ENCODE peak calls at places on chromosomes 7 and 10, in five cellular contexts. B, F, X, Q and G are unnamed samples.

GRCh38 chr10:46018453-46019169 is 11.8 kb downstream of the NCOA4 start:
- DNase-seq in B (no peak), F (no peak), X (no peak), Q (no peak), G (no peak)

GRCh38 chr10:114768394-114768786 is 53.2 kb upstream of the FHIP2A start:
- DNase-seq in B (no peak), F (no peak), X (no peak), Q (no peak), G (no peak)

GRCh38 chr7:87499494-87499893 is 24.0 kb upstream of the ABCB4 start:
- DNase-seq in B (no peak), F (no peak), X (no peak), Q (no peak), G (no peak)

GRCh38 chr7:117019786-117020604 is 66.7 kb downstream of the ST7 start:
- DNase-seq in B (peak; percentile 50), F (peak; percentile 74), X (no peak), Q (peak; percentile 55), G (peak; percentile 17)

GRCh38 chr7:33262476-33262875 is 133.1 kb downstream of the BBS9 start:
- DNase-seq in B (no peak), F (no peak), X (no peak), Q (no peak), G (no peak)

GRCh38 chr7:155974186-155974897 is 162.1 kb upstream of the SHH start:
- DNase-seq in B (no peak), F (peak; percentile 50), X (no peak), Q (peak; percentile 28), G (no peak)

GRCh38 chr7:55065079-55065478 is 46.3 kb downstream of the EGFR start:
- DNase-seq in B (no peak), F (no peak), X (no peak), Q (peak; percentile 89), G (no peak)

GRCh38 chr7:144027974-144028373 is 20.8 kb upstream of the OR2A5 start:
- DNase-seq in B (no peak), F (no peak), X (no peak), Q (no peak), G (no peak)

GRCh38 chr10:32961892-32962369 is 3.9 kb upstream of the ITGB1 start:
- DNase-seq in B (no peak), F (no peak), X (no peak), Q (no peak), G (no peak)

GRCh38 chr7:41189866-41190265 is 513.0 kb downstream of the INHBA start:
- DNase-seq in B (no peak), F (no peak), X (no peak), Q (peak; percentile 79), G (no peak)

GRCh38 chr10:19290770-19291169 is 242.2 kb downstream of the MALRD1 start:
- DNase-seq in B (no peak), F (no peak), X (no peak), Q (no peak), G (no peak)

GRCh38 chr10:128499486-128499885 is 373.3 kb upstream of the MKI67 start:
- DNase-seq in B (no peak), F (no peak), X (no peak), Q (no peak), G (no peak)

GRCh38 chr7:130107949-130108674 is 37.8 kb downstream of the KLHDC10 start:
- DNase-seq in B (no peak), F (no peak), X (no peak), Q (no peak), G (no peak)

GRCh38 chr10:69914373-69915268 is 112.9 kb downstream of the COL13A1 start:
- DNase-seq in B (peak; percentile 77), F (peak; percentile 85), X (peak; percentile 60), Q (no peak), G (peak; percentile 94)

GRCh38 chr7:34995757-34996156 is 41.5 kb downstream of the DPY19L1 start:
- DNase-seq in B (no peak), F (no peak), X (no peak), Q (no peak), G (no peak)

GRCh38 chr10:72027498-72027897 is 60.9 kb downstream of the SPOCK2 start:
- DNase-seq in B (no peak), F (no peak), X (no peak), Q (no peak), G (no peak)
- H3K4me3 ChIP-seq in B (no peak overlapping the region), F (no peak overlapping the region), X (no peak overlapping the region), Q (no peak overlapping the region), G (no peak overlapping the region)

DNA sequence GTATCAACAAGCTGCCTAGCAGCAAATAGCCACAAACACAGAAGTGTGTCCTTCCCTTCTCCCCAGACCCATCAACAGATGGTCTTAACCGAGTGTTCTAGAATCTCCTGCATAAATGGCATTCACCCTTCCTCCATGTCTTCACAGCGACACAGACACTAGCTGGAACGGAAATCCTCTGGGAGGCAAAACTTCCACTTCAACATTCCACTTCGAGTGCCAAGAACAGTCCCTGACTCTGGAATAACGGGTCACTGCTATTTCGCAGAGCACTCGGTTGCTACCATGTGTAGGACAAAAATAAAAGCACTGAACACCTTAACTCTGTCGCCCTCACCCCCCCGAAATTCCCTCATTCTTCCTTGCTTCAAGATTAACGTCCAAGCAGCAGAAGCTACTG is 65.1 kb downstream of the SFMBT2 start:
- DNase-seq in B (no peak), F (no peak), X (no peak), Q (no peak), G (no peak)
- H3K36me3 ChIP-seq in B (no peaks in the 10 kb centered on the region), F (peaks cover 9% of the 10 kb centered on the region), X (peaks cover 6% of the 10 kb centered on the region), Q (no peaks in the 10 kb centered on the region), G (no peaks in the 10 kb centered on the region)

DNA sequence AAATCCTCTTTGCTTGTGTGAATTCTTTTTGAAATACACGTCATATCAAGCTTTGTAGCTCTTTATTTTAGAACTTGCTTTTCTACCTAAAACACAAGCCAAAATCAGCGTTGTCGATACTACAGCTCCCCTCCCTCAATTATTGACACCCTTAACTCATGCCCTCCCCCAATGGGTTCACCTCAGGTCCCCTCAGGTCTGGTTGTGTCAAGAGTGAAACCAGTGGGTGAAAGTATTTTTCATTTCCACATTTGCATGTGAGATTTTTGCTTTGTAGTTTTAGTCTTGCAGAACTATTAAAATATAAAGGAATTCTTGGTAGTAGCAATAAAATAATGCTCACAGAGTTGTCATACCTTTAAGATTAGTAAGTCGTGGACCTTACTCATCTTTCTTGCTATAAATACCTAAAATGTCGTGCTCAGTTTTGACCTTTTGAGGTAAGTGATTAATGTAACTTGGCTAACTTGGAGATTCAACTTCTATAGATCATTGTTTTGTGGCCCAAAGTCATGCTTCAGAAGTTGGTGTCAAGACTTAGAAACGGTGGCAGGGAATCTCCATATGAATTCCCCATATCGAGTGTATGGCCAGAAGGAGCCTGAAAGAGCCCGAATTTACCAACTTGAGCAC is 1.7 kb downstream of the ACTR3B start:
- DNase-seq in B (no peak), F (no peak), X (no peak), Q (no peak), G (no peak)
- H3K4me3 ChIP-seq in B (peak overlapping the region; percentile 92), F (no peak overlapping the region), X (no peak overlapping the region), Q (peak overlapping the region; percentile 2), G (no peak overlapping the region)

DNA sequence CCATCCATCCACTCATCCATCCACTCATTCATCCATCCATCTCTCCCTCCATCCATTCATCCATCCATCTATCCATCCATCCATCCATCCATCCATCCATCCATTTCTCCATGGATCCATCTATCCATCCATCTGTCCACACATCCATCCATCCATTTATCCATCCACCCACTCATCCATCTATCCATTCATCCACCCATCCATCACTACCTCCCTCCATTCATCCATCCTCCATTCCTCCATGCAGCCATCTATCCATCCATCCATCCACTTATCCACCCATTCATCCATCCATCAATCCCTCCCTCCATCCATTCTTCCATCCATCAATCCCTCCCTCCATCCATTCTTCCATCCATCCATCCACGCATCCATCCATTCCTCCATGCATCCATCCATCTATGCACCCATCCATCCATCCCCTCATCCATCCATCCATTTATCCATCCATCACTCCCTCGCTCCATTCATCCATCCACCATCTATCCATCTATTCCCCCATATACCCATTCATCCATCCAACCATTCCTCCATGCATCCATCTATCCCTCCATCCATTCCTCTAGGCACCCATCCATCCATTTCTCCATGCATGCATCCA is 21.1 kb downstream of the ELN start:
- DNase-seq in B (no peak), F (no peak), X (no peak), Q (no peak), G (no peak)
- H3K36me3 ChIP-seq in B (peaks cover 67% of the 10 kb centered on the region), F (peaks cover 4% of the 10 kb centered on the region), X (no peaks in the 10 kb centered on the region), Q (no peaks in the 10 kb centered on the region), G (no peaks in the 10 kb centered on the region)

GRCh38 chr10:36882781-36883180 is 242.6 kb upstream of the ANKRD30A start:
- DNase-seq in B (no peak), F (no peak), X (no peak), Q (no peak), G (no peak)
- H3K4me3 ChIP-seq in B (no peak overlapping the region), F (no peak overlapping the region), X (no peak overlapping the region), Q (no peak overlapping the region), G (no peak overlapping the region)

DNA sequence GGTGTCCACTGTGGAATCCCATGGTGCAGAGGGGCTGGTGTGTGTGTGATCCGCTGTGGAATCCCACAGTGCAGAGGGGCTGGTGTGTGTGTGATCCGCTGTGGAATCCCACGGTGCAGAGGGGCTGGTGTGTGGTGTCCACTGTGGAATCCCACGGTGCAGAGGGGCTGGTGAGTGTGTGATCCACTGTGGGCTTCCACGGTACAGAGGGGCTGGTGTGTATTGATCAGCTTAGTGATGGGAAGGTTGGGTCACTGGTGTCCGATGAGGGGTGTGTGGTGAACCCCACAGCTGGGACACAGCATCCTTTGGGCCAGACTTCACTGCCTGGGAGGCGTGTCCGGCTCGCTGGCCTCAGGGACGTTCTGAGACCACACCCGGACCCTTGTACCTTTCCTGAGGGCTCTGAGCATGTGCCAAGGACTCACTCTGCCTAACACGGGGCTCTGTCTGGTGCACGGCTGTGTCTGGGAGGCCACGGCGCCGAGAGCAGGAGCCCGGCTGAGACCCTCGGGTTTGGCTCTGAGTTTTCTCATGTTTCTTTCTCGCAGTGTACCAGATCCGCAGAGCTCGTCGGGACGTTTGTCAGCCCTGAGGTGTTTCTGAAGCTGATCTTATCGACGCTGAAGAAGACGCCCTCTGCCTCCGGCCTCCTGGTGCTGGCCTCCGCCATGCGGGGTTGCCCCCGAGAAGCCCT is 29.3 kb upstream of the PRKAR1B start:
- DNase-seq in B (peak; percentile 10), F (peak; percentile 59), X (no peak), Q (no peak), G (no peak)
- H3K36me3 ChIP-seq in B (peaks cover 64% of the 10 kb centered on the region), F (peaks cover 43% of the 10 kb centered on the region), X (peaks cover 14% of the 10 kb centered on the region), Q (peaks cover 58% of the 10 kb centered on the region), G (peaks cover 10% of the 10 kb centered on the region)

GRCh38 chr10:111086602-111087001 is 9.8 kb downstream of the ADRA2A start:
- DNase-seq in B (no peak), F (no peak), X (no peak), Q (peak; percentile 7), G (no peak)
- H3K4me3 ChIP-seq in B (no peak overlapping the region), F (no peak overlapping the region), X (no peak overlapping the region), Q (no peak overlapping the region), G (no peak overlapping the region)

DNA sequence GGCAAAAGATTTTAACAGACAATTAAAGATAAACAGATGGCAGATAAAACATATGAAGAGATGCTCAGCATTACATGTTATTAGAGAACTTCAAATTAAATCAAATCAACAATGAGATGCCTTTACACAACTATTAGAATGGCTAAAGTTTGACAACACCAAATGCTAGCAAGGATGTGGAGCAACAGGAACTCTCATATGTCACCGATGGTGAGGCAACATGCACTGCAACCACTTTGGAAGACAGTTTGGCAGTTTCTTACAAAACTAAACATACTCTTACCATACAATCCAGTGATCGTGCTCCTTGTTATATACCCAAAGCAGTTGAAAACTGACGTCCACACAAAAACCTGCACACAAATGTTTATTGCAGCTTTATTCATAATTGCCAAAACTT is 13.7 kb upstream of the ATE1 start:
- DNase-seq in B (no peak), F (no peak), X (no peak), Q (no peak), G (no peak)
- H3K36me3 ChIP-seq in B (no peaks in the 10 kb centered on the region), F (no peaks in the 10 kb centered on the region), X (no peaks in the 10 kb centered on the region), Q (no peaks in the 10 kb centered on the region), G (no peaks in the 10 kb centered on the region)